ENCODE peak calls at places on chromosomes 4 and X, in four cellular contexts. F, T, L and H are unnamed samples.

GRCh38 chr4:16900325-16900724 is 1.9 kb upstream of the LDB2 start:
- DNase-seq in T (no peak), L (no peak), F (no peak), H (no peak)

GRCh38 chr4:108620933-108621905 is 843 bp downstream of the RPL34 start:
- DNase-seq in T (no peak), F (no peak), L (no peak), H (no peak)

GRCh38 chrX:63744850-63745249 is 40.2 kb downstream of the ARHGEF9 start:
- DNase-seq in L (no peak), F (no peak), T (no peak), H (no peak)

GRCh38 chr4:41692717-41693345 is 55.7 kb downstream of the PHOX2B start:
- DNase-seq in F (peak), T (peak), L (peak), H (peak)

GRCh38 chrX:110182865-110183264 is 135.0 kb downstream of the AMMECR1 start:
- DNase-seq in T (no peak), L (no peak), F (no peak), H (no peak)

GRCh38 chrX:53494427-53494826 is 60.3 kb upstream of the HSD17B10 start:
- DNase-seq in F (peak), T (peak), L (no peak), H (no peak)

GRCh38 chr4:6963139-6963611 is 53.5 kb downstream of the TBC1D14 start:
- DNase-seq in L (no peak), F (no peak), T (no peak), H (no peak)

GRCh38 chrX:70852294-70852693 is 56.2 kb downstream of the TEX11 start:
- DNase-seq in F (no peak), T (no peak), L (no peak), H (no peak)

GRCh38 chr4:1249731-1250526 is 999 bp upstream of the CTBP1 start:
- DNase-seq in L (no peak), F (no peak), T (peak), H (no peak)

GRCh38 chr4:57114973-57115372 is 4.8 kb upstream of the IGFBP7 start:
- DNase-seq in L (no peak), F (no peak), T (no peak), H (no peak)

DNA sequence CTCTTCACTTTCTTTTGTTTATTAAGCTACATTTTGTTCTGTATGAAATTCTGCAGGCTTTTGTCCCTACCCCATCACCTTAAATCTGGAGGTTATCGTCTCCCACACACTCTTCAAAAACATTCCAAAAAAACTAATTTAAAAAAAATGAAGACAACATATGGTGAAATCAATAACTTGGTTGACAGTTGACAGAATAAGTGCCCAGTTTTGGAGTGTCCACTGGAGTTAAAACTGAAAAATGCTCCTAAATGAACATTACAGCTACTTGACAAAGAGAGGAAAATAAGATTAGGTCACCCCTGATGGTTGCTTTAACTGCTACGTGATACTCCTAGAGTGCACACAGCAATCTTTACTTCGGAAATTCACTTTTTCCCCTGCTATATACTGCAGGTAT is 618 bp upstream of the ZNF827 start:
- DNase-seq in F (no peak), T (no peak), L (no peak), H (no peak)
- H3K4me3 ChIP-seq in F (no peak), T (peak), L (peak), H (peak)

GRCh38 chrX:13763489-13763888 is 28.9 kb downstream of the OFD1 start:
- DNase-seq in T (no peak), F (no peak), L (peak), H (no peak)
- H3K4me3 ChIP-seq in T (no peak), F (no peak), L (peak), H (no peak)

DNA sequence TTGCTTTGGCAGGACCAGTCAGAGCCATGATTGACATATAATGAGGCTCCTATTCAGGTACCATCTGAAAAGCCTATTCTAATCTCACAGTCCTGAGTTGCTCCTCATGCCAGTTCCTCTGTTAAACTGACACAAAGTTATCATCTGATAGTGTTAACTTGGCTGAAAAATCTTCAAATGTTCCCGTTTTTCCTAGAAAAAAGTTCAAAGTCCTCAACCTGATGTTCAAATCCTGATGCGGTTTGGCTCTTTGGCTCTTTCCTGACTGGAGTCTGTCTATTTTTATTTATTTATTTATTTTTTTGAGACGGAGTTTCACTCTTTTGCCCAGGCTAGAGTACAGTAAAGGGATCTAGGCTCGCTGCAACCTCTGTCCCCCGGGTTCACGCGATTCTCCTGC is 244.2 kb downstream of the ANKRD50 start:
- DNase-seq in T (no peak), L (no peak), F (no peak), H (no peak)
- H3K4me3 ChIP-seq in T (no peak), L (no peak), F (no peak), H (no peak)

GRCh38 chr4:81566076-81566663 is 94.5 kb upstream of the RASGEF1B start:
- DNase-seq in T (no peak), F (no peak), L (no peak), H (no peak)
- H3K4me3 ChIP-seq in T (no peak), F (no peak), L (peak), H (no peak)